ENCODE peak calls at places on chromosome 20, in seven cellular contexts. One of them, this sample, is unnamed.

GRCh38 chr20:61246269-61246668 is 5.8 kb upstream of the CDH4 start:
- DNase-seq in dorsolateral prefrontal cortex: no peak
- DNase-seq in upper lobe of left lung: no peak
- DNase-seq in GM23338: no peak
- DNase-seq in heart right ventricle: no peak
- DNase-seq in SK-N-SH: no peak
- DNase-seq in mammary epithelial cell: no peak
- DNase-seq in this sample: no peak

GRCh38 chr20:3764659-3765058 is 2.9 kb downstream of the ADISSP start:
- DNase-seq in dorsolateral prefrontal cortex: no peak
- DNase-seq in upper lobe of left lung: no peak
- DNase-seq in GM23338: no peak
- DNase-seq in heart right ventricle: no peak
- DNase-seq in SK-N-SH: no peak
- DNase-seq in mammary epithelial cell: no peak
- DNase-seq in this sample: no peak

GRCh38 chr20:10047427-10047826 is 12.6 kb downstream of the ANKEF1 start:
- DNase-seq in dorsolateral prefrontal cortex: no peak
- DNase-seq in upper lobe of left lung: no peak
- DNase-seq in GM23338: peak
- DNase-seq in heart right ventricle: no peak
- DNase-seq in SK-N-SH: peak
- DNase-seq in mammary epithelial cell: no peak
- DNase-seq in this sample: peak

GRCh38 chr20:58571942-58572666 is 56.9 kb upstream of the APCDD1L start:
- DNase-seq in dorsolateral prefrontal cortex: no peak
- DNase-seq in upper lobe of left lung: no peak
- DNase-seq in GM23338: no peak
- DNase-seq in heart right ventricle: no peak
- DNase-seq in SK-N-SH: no peak
- DNase-seq in mammary epithelial cell: no peak
- DNase-seq in this sample: no peak

GRCh38 chr20:46562373-46563169 is 12.1 kb upstream of the OCSTAMP start:
- DNase-seq in dorsolateral prefrontal cortex: peak
- DNase-seq in upper lobe of left lung: peak
- DNase-seq in GM23338: peak
- DNase-seq in heart right ventricle: peak
- DNase-seq in SK-N-SH: peak
- DNase-seq in mammary epithelial cell: peak
- DNase-seq in this sample: peak

GRCh38 chr20:5073154-5074049 is 46.4 kb downstream of the PCNA start:
- DNase-seq in dorsolateral prefrontal cortex: peak
- DNase-seq in upper lobe of left lung: peak
- DNase-seq in GM23338: peak
- DNase-seq in heart right ventricle: peak
- DNase-seq in SK-N-SH: peak
- DNase-seq in mammary epithelial cell: peak
- DNase-seq in this sample: no peak

GRCh38 chr20:34302312-34302722 is 838 bp downstream of the AHCY start:
- DNase-seq in dorsolateral prefrontal cortex: no peak
- DNase-seq in upper lobe of left lung: no peak
- DNase-seq in GM23338: peak
- DNase-seq in heart right ventricle: no peak
- DNase-seq in SK-N-SH: no peak
- DNase-seq in mammary epithelial cell: peak
- DNase-seq in this sample: no peak

GRCh38 chr20:57124800-57125399 is 141.5 kb downstream of the BMP7 start:
- DNase-seq in dorsolateral prefrontal cortex: no peak
- DNase-seq in upper lobe of left lung: no peak
- DNase-seq in GM23338: no peak
- DNase-seq in heart right ventricle: no peak
- DNase-seq in SK-N-SH: no peak
- DNase-seq in mammary epithelial cell: no peak
- DNase-seq in this sample: no peak

GRCh38 chr20:19073584-19074198 is 138.8 kb upstream of the SLC24A3 start:
- DNase-seq in dorsolateral prefrontal cortex: no peak
- DNase-seq in upper lobe of left lung: no peak
- DNase-seq in GM23338: peak
- DNase-seq in heart right ventricle: no peak
- DNase-seq in SK-N-SH: peak
- DNase-seq in mammary epithelial cell: no peak
- DNase-seq in this sample: peak

DNA sequence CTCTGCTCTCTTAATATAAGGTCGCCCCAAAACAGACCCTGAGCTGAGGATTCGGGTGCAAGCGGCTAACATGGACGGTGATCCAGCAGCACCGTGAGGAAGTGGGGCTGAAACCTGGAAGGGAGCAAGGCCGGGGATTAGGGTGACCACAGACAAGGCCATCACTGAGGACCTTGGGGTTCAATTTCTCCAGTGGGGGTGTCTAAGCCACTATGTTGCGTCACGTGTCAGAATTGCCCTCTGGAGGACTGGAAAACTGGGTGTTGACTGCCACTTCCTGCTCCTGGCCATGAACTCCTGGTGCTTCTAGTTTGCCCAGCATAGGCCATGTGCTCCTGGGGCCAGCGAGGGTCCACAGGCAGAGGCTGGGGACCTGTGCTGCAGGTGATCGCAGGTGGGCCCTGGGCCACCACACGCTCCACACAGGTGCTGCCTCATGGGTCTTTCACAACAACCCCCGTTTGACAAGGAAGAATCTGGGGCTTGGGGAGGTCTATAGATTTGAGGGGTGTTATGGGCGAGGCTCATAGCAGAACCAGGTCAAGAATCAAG is 101.9 kb downstream of the CDH26 start:
- DNase-seq in dorsolateral prefrontal cortex: no peak
- DNase-seq in upper lobe of left lung: no peak
- DNase-seq in GM23338: no peak
- DNase-seq in heart right ventricle: no peak
- DNase-seq in SK-N-SH: no peak
- DNase-seq in mammary epithelial cell: no peak
- DNase-seq in this sample: no peak
- H3K4me3 ChIP-seq in dorsolateral prefrontal cortex: no peak
- H3K4me3 ChIP-seq in upper lobe of left lung: no peak
- H3K4me3 ChIP-seq in GM23338: no peak
- H3K4me3 ChIP-seq in heart right ventricle: no peak
- H3K4me3 ChIP-seq in SK-N-SH: no peak
- H3K4me3 ChIP-seq in mammary epithelial cell: no peak
- H3K4me3 ChIP-seq in this sample: no peak

GRCh38 chr20:25007491-25008305 is 15.1 kb upstream of the APMAP start:
- DNase-seq in dorsolateral prefrontal cortex: no peak
- DNase-seq in upper lobe of left lung: peak
- DNase-seq in GM23338: no peak
- DNase-seq in heart right ventricle: no peak
- DNase-seq in SK-N-SH: no peak
- DNase-seq in mammary epithelial cell: no peak
- DNase-seq in this sample: no peak

GRCh38 chr20:25005661-25006060 is 13.1 kb upstream of the APMAP start:
- DNase-seq in dorsolateral prefrontal cortex: no peak
- DNase-seq in upper lobe of left lung: peak
- DNase-seq in GM23338: no peak
- DNase-seq in heart right ventricle: no peak
- DNase-seq in SK-N-SH: no peak
- DNase-seq in mammary epithelial cell: no peak
- DNase-seq in this sample: no peak

GRCh38 chr20:25003002-25003401 is 10.5 kb upstream of the APMAP start:
- DNase-seq in dorsolateral prefrontal cortex: no peak
- DNase-seq in upper lobe of left lung: no peak
- DNase-seq in GM23338: no peak
- DNase-seq in heart right ventricle: no peak
- DNase-seq in SK-N-SH: no peak
- DNase-seq in mammary epithelial cell: no peak
- DNase-seq in this sample: no peak

GRCh38 chr20:25006431-25007167 is 14.0 kb upstream of the APMAP start:
- DNase-seq in dorsolateral prefrontal cortex: no peak
- DNase-seq in upper lobe of left lung: peak
- DNase-seq in GM23338: no peak
- DNase-seq in heart right ventricle: no peak
- DNase-seq in SK-N-SH: no peak
- DNase-seq in mammary epithelial cell: no peak
- DNase-seq in this sample: no peak

DNA sequence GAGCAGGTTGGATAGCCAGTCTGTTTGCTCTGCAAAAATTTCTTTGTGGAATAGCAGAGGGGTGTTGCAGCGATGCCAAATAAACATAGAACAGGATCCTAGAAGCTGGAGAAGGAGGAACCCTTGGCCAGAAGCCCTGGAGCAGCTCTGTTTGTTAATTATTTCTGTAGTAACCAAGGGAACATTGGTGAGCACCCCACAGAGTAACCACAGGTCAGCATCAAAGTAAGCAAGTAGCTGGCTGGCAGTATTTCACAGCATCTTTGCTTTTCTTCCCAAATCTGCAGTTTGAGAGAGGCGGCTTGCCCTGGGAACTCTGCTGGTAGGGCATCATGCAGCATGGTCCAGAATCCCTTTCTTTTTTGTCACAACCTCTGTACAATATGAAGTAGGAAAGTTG is 12.7 kb upstream of the APMAP start:
- DNase-seq in dorsolateral prefrontal cortex: no peak
- DNase-seq in upper lobe of left lung: peak
- DNase-seq in GM23338: no peak
- DNase-seq in heart right ventricle: no peak
- DNase-seq in SK-N-SH: no peak
- DNase-seq in mammary epithelial cell: no peak
- DNase-seq in this sample: no peak
- H3K27ac ChIP-seq in dorsolateral prefrontal cortex: peak
- H3K27ac ChIP-seq in upper lobe of left lung: no peak
- H3K27ac ChIP-seq in GM23338: no peak
- H3K27ac ChIP-seq in heart right ventricle: peak
- H3K27ac ChIP-seq in SK-N-SH: no peak
- H3K27ac ChIP-seq in mammary epithelial cell: no peak
- H3K27ac ChIP-seq in this sample: no peak

GRCh38 chr20:37669062-37669772 is 24.6 kb upstream of the CTNNBL1 start:
- DNase-seq in dorsolateral prefrontal cortex: no peak
- DNase-seq in upper lobe of left lung: no peak
- DNase-seq in GM23338: peak
- DNase-seq in heart right ventricle: no peak
- DNase-seq in SK-N-SH: no peak
- DNase-seq in mammary epithelial cell: peak
- DNase-seq in this sample: no peak

GRCh38 chr20:37670426-37670825 is 23.4 kb upstream of the CTNNBL1 start:
- DNase-seq in dorsolateral prefrontal cortex: peak
- DNase-seq in upper lobe of left lung: no peak
- DNase-seq in GM23338: no peak
- DNase-seq in heart right ventricle: peak
- DNase-seq in SK-N-SH: peak
- DNase-seq in mammary epithelial cell: no peak
- DNase-seq in this sample: peak

GRCh38 chr20:37672143-37672542 is 21.7 kb upstream of the CTNNBL1 start:
- DNase-seq in dorsolateral prefrontal cortex: no peak
- DNase-seq in upper lobe of left lung: no peak
- DNase-seq in GM23338: no peak
- DNase-seq in heart right ventricle: no peak
- DNase-seq in SK-N-SH: no peak
- DNase-seq in mammary epithelial cell: no peak
- DNase-seq in this sample: no peak

GRCh38 chr20:37668166-37668565 is 25.7 kb upstream of the CTNNBL1 start:
- DNase-seq in dorsolateral prefrontal cortex: no peak
- DNase-seq in upper lobe of left lung: no peak
- DNase-seq in GM23338: no peak
- DNase-seq in heart right ventricle: no peak
- DNase-seq in SK-N-SH: no peak
- DNase-seq in mammary epithelial cell: no peak
- DNase-seq in this sample: no peak

GRCh38 chr20:37669773-37670236 is 24.0 kb upstream of the CTNNBL1 start:
- DNase-seq in dorsolateral prefrontal cortex: no peak
- DNase-seq in upper lobe of left lung: no peak
- DNase-seq in GM23338: no peak
- DNase-seq in heart right ventricle: no peak
- DNase-seq in SK-N-SH: no peak
- DNase-seq in mammary epithelial cell: no peak
- DNase-seq in this sample: no peak
- H3K4me3 ChIP-seq in dorsolateral prefrontal cortex: peak
- H3K4me3 ChIP-seq in upper lobe of left lung: no peak
- H3K4me3 ChIP-seq in GM23338: no peak
- H3K4me3 ChIP-seq in heart right ventricle: no peak
- H3K4me3 ChIP-seq in SK-N-SH: peak
- H3K4me3 ChIP-seq in mammary epithelial cell: no peak
- H3K4me3 ChIP-seq in this sample: peak

GRCh38 chr20:44594730-44595129 is 12.4 kb downstream of the PKIG start:
- DNase-seq in dorsolateral prefrontal cortex: no peak
- DNase-seq in upper lobe of left lung: peak
- DNase-seq in GM23338: no peak
- DNase-seq in heart right ventricle: peak
- DNase-seq in SK-N-SH: no peak
- DNase-seq in mammary epithelial cell: peak
- DNase-seq in this sample: no peak

GRCh38 chr20:44596010-44596409 is 13.6 kb downstream of the PKIG start:
- DNase-seq in dorsolateral prefrontal cortex: no peak
- DNase-seq in upper lobe of left lung: no peak
- DNase-seq in GM23338: no peak
- DNase-seq in heart right ventricle: no peak
- DNase-seq in SK-N-SH: no peak
- DNase-seq in mammary epithelial cell: no peak
- DNase-seq in this sample: no peak

GRCh38 chr20:44592366-44592765 is 10.0 kb downstream of the PKIG start:
- DNase-seq in dorsolateral prefrontal cortex: no peak
- DNase-seq in upper lobe of left lung: no peak
- DNase-seq in GM23338: no peak
- DNase-seq in heart right ventricle: no peak
- DNase-seq in SK-N-SH: no peak
- DNase-seq in mammary epithelial cell: no peak
- DNase-seq in this sample: no peak

GRCh38 chr20:44590980-44591778 is 8.8 kb downstream of the PKIG start:
- DNase-seq in dorsolateral prefrontal cortex: no peak
- DNase-seq in upper lobe of left lung: no peak
- DNase-seq in GM23338: no peak
- DNase-seq in heart right ventricle: no peak
- DNase-seq in SK-N-SH: no peak
- DNase-seq in mammary epithelial cell: no peak
- DNase-seq in this sample: no peak

DNA sequence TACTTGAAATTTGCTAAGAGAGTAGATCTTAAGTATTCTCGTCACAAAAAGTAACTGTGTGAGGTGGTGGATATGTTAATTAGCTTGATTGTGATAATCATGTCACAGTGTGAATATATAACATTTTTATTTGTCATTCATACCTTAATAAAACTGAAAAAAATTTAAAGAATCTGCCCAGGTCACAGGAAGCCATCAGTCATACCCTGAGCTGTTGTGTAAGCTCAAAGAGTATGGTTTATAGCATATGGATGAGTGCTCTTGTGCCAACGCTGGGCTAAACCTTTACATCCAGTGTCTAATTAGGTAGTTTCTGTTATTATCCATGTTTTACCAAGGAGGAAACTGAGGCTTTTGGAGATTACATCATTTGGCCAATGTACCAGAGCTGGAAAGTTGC is 11.3 kb downstream of the PKIG start:
- DNase-seq in dorsolateral prefrontal cortex: no peak
- DNase-seq in upper lobe of left lung: no peak
- DNase-seq in GM23338: no peak
- DNase-seq in heart right ventricle: no peak
- DNase-seq in SK-N-SH: no peak
- DNase-seq in mammary epithelial cell: no peak
- DNase-seq in this sample: no peak
- H3K27ac ChIP-seq in dorsolateral prefrontal cortex: no peak
- H3K27ac ChIP-seq in upper lobe of left lung: peak
- H3K27ac ChIP-seq in GM23338: no peak
- H3K27ac ChIP-seq in heart right ventricle: peak
- H3K27ac ChIP-seq in SK-N-SH: no peak
- H3K27ac ChIP-seq in mammary epithelial cell: no peak
- H3K27ac ChIP-seq in this sample: no peak

This sample was measured in A673.